ENCODE peak calls at places on chromosomes 1 and 21, in five cellular contexts. K, O, A, E and U are unnamed samples.
A peak's percentile ranks its signal among the peaks of the same experiment; 100 is the strongest.

GRCh38 chr1:223825767-223826461 is 19.8 kb downstream of the TP53BP2 start:
- DNase-seq in A (no peak), O (no peak), E (no peak), K (peak; percentile 71), U (no peak)

GRCh38 chr1:235917267-235917811 is 50.6 kb upstream of the LYST start:
- DNase-seq in K (peak; percentile 98), A (no peak), O (no peak), E (peak; percentile 82), U (no peak)

GRCh38 chr1:26996665-26997064 is 3.2 kb downstream of the TRNP1 start:
- DNase-seq in K (no peak), E (no peak), O (no peak), A (no peak), U (no peak)

GRCh38 chr1:241061062-241061461 is 295.9 kb downstream of the RGS7 start:
- DNase-seq in O (no peak), A (no peak), K (no peak), E (no peak), U (no peak)

GRCh38 chr1:97849350-97850339 is 71.2 kb downstream of the DPYD start:
- DNase-seq in K (peak; percentile 87), A (no peak), O (no peak), E (no peak), U (no peak)

GRCh38 chr1:228280961-228281591 is 73.2 kb downstream of the OBSCN start:
- DNase-seq in O (no peak), E (no peak), A (no peak), K (no peak), U (no peak)

GRCh38 chr1:77313491-77313890 is 31.7 kb downstream of the AK5 start:
- DNase-seq in O (peak; percentile 56), K (peak; percentile 49), A (no peak), E (peak; percentile 29), U (peak; percentile 43)

GRCh38 chr1:112651205-112651604 is 23.3 kb upstream of the MOV10 start:
- DNase-seq in K (no peak), O (no peak), A (no peak), E (no peak), U (no peak)

GRCh38 chr1:26166719-26167281 is 2.0 kb downstream of the C1orf232 start:
- DNase-seq in O (no peak), A (no peak), K (no peak), E (no peak), U (no peak)

GRCh38 chr1:6602669-6603423 is at the start of gene KLHL21:
- DNase-seq in E (peak; percentile 93), K (peak; percentile 93), A (peak; percentile 77), O (peak; percentile 91), U (no peak)

GRCh38 chr1:170623171-170623570 is 40.8 kb upstream of the PRRX1 start:
- DNase-seq in O (no peak), A (no peak), E (no peak), K (peak; percentile 79), U (no peak)

GRCh38 chr1:161427733-161428516 is 60.2 kb upstream of the CFAP126 start:
- DNase-seq in O (peak; percentile 33), E (no peak), A (no peak), K (peak; percentile 49), U (no peak)

GRCh38 chr1:14067686-14068085 is 367.7 kb downstream of the PRDM2 start:
- DNase-seq in E (no peak), O (no peak), K (no peak), A (no peak), U (no peak)

GRCh38 chr21:34280389-34280795 is 83.4 kb upstream of the KCNE2 start:
- DNase-seq in K (peak; percentile 69), O (no peak), A (no peak), E (peak; percentile 16), U (no peak)

GRCh38 chr1:172905452-172905851 is 145.3 kb downstream of the TNFSF18 start:
- DNase-seq in O (no peak), E (no peak), K (no peak), A (no peak), U (no peak)

GRCh38 chr1:149888999-149889289 is 10.4 kb upstream of the BOLA1 start:
- DNase-seq in O (peak; percentile 11), E (peak; percentile 52), A (no peak), K (peak; percentile 71), U (no peak)

GRCh38 chr1:27536004-27536757 is 46.2 kb upstream of the WASF2 start:
- DNase-seq in E (no peak), K (no peak), O (no peak), A (no peak), U (no peak)

GRCh38 chr1:19738106-19738505 is 61.6 kb downstream of the TMCO4 start:
- DNase-seq in A (no peak), K (no peak), O (no peak), E (no peak), U (no peak)

GRCh38 chr1:19209439-19209989 is 552 bp downstream of the UBR4 start:
- DNase-seq in K (peak; percentile 49), A (peak; percentile 23), E (peak; percentile 42), O (peak; percentile 67), U (no peak)

GRCh38 chr1:212459656-212460055 is 26.9 kb downstream of the NENF start:
- DNase-seq in K (no peak), A (no peak), E (no peak), O (no peak), U (no peak)

GRCh38 chr1:37478451-37478871 is 4.1 kb downstream of the ZC3H12A start:
- DNase-seq in K (peak; percentile 50), O (no peak), A (no peak), E (no peak), U (no peak)

GRCh38 chr1:208174736-208175507 is 69.3 kb downstream of the PLXNA2 start:
- DNase-seq in A (no peak), E (no peak), O (no peak), K (peak; percentile 44), U (no peak)

GRCh38 chr1:222739465-222739864 is 2.5 kb downstream of the FAM177B start:
- DNase-seq in A (no peak), E (no peak), K (no peak), O (no peak), U (no peak)

GRCh38 chr21:15557925-15558324 is 171.9 kb upstream of the USP25 start:
- DNase-seq in O (no peak), E (no peak), K (no peak), A (no peak), U (no peak)

GRCh38 chr1:80349218-80349617 is 1342.7 kb upstream of the ADGRL4 start:
- DNase-seq in O (peak; percentile 3), E (no peak), A (no peak), K (no peak), U (no peak)

GRCh38 chr1:206713910-206714312 is 29.2 kb downstream of the MAPKAPK2 start:
- DNase-seq in E (peak; percentile 35), K (no peak), A (no peak), O (no peak), U (no peak)

GRCh38 chr1:115063238-115063901 is 25.9 kb downstream of the TSPAN2 start:
- DNase-seq in O (no peak), E (no peak), A (peak; percentile 37), K (no peak), U (no peak)

GRCh38 chr1:180912801-180913616 is at the start of gene KIAA1614:
- DNase-seq in E (no peak), O (peak; percentile 68), K (peak; percentile 73), A (no peak), U (no peak)

GRCh38 chr1:229249854-229250644 is 20.9 kb upstream of the RAB4A start:
- DNase-seq in O (no peak), A (no peak), E (no peak), K (no peak), U (no peak)

DNA sequence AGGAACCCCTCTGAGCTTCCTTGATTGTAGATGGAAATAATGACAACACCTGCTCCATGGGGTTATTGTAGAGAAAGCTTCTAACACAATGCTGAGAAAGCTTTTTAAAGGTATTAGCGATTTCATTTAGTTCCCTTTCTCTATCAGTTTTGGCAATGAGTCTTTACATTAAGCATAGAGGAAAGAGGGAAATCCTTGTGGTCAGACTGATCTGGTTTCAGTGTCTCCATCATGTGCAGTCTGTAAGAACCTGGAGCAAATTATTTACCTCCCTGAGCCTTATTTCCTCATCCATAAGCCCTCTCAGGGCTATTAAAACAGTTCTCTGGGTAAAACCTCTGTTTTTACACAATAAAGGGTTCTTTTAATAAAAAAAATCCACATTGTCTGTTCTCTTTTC is 87.5 kb downstream of the FGGY start:
- DNase-seq in K (no peak), A (no peak), E (no peak), O (no peak), U (no peak)
- H3K27ac ChIP-seq in K (no peak overlapping the region), A (no peak overlapping the region), E (no peak overlapping the region), O (no peak overlapping the region), U (no peak overlapping the region)

GRCh38 chr1:192807221-192807967 is 1.4 kb upstream of the RGS2 start:
- DNase-seq in E (no peak), O (no peak), A (no peak), K (peak; percentile 57), U (no peak)

GRCh38 chr1:192808588-192809285 is at the start of gene RGS2:
- DNase-seq in O (peak; percentile 96), K (peak; percentile 97), E (peak; percentile 97), A (peak; percentile 85), U (peak; percentile 66)

GRCh38 chr1:192803501-192803900 is 5.3 kb upstream of the RGS2 start:
- DNase-seq in K (no peak), O (no peak), A (no peak), E (no peak), U (no peak)

GRCh38 chr1:192807968-192808587 is 761 bp upstream of the RGS2 start:
- DNase-seq in K (peak; percentile 74), A (no peak), O (peak; percentile 18), E (no peak), U (no peak)

GRCh38 chr1:192805832-192806323 is 3.0 kb upstream of the RGS2 start:
- DNase-seq in K (peak; percentile 96), E (no peak), A (peak; percentile 6), O (peak; percentile 36), U (no peak)
- H3K4me1 ChIP-seq in K (no peaks in the 10 kb centered on the region), E (peaks cover 9% of the 10 kb centered on the region), A (peaks cover 30% of the 10 kb centered on the region), O (peaks cover 13% of the 10 kb centered on the region), U (peaks cover 7% of the 10 kb centered on the region)

GRCh38 chr1:245085508-245086095 is 69.2 kb upstream of the KIF26B start:
- DNase-seq in E (no peak), A (no peak), O (no peak), K (peak; percentile 88), U (no peak)
- H3K27ac ChIP-seq in E (no peak overlapping the region), A (no peak overlapping the region), O (no peak overlapping the region), K (no peak overlapping the region), U (no peak overlapping the region)

GRCh38 chr1:156126701-156127534 is 12.4 kb downstream of the LMNA start:
- DNase-seq in A (peak; percentile 80), E (peak; percentile 67), O (no peak), K (peak; percentile 81), U (no peak)
- H3K4me1 ChIP-seq in A (peaks cover 76% of the 10 kb centered on the region), E (peaks cover 81% of the 10 kb centered on the region), O (peaks cover 27% of the 10 kb centered on the region), K (peaks cover 72% of the 10 kb centered on the region), U (peaks cover 15% of the 10 kb centered on the region)

GRCh38 chr1:40749817-40750216 is 33.8 kb upstream of the KCNQ4 start:
- DNase-seq in A (no peak), O (no peak), E (no peak), K (no peak), U (no peak)
- H3K27ac ChIP-seq in A (no peak overlapping the region), O (no peak overlapping the region), E (no peak overlapping the region), K (no peak overlapping the region), U (no peak overlapping the region)